ENCODE peak calls at places on chromosome 4, in five cellular contexts. B, D, L, C and U are unnamed samples.

GRCh38 chr4:36243355-36244256 is 708 bp downstream of the ARAP2 start:
- DNase-seq in B (no peak), D (no peak), L (no peak), C (no peak), U (no peak)

GRCh38 chr4:145735330-145735638 is 55.3 kb downstream of the C4orf51 start:
- DNase-seq in B (no peak), D (no peak), L (peak; percentile 47), C (no peak), U (no peak)

GRCh38 chr4:147546341-147546740 is 65.4 kb downstream of the EDNRA start:
- DNase-seq in B (no peak), D (no peak), L (no peak), C (no peak), U (no peak)

GRCh38 chr4:102263024-102263787 is 82.1 kb downstream of the SLC39A8 start:
- DNase-seq in B (no peak), D (no peak), L (peak; percentile 41), C (no peak), U (peak; percentile 51)

GRCh38 chr4:70721747-70722146 is at the start of gene RUFY3:
- DNase-seq in B (no peak), D (no peak), L (no peak), C (no peak), U (no peak)

GRCh38 chr4:185134176-185134869 is 8.7 kb upstream of the SLC25A4 start:
- DNase-seq in B (no peak), D (no peak), L (peak; percentile 42), C (peak; percentile 40), U (peak; percentile 59)

GRCh38 chr4:10226756-10227155 is 110.2 kb upstream of the WDR1 start:
- DNase-seq in B (no peak), D (no peak), L (no peak), C (no peak), U (no peak)

GRCh38 chr4:1250921-1251772 is 2.2 kb upstream of the CTBP1 start:
- DNase-seq in B (no peak), D (no peak), L (no peak), C (no peak), U (no peak)

GRCh38 chr4:184401397-184402171 is 72.8 kb downstream of the IRF2 start:
- DNase-seq in B (no peak), D (no peak), L (no peak), C (no peak), U (no peak)

GRCh38 chr4:72770708-72771107 is 201.7 kb upstream of the ADAMTS3 start:
- DNase-seq in B (no peak), D (no peak), L (no peak), C (no peak), U (no peak)

GRCh38 chr4:150493846-150494245 is 88.1 kb upstream of the MAB21L2 start:
- DNase-seq in B (no peak), D (no peak), L (no peak), C (no peak), U (no peak)

GRCh38 chr4:174873931-174874330 is 44.2 kb upstream of the ADAM29 start:
- DNase-seq in B (peak; percentile 25), D (no peak), L (no peak), C (peak; percentile 18), U (peak; percentile 4)

GRCh38 chr4:121784975-121785374 is 16.1 kb upstream of the EXOSC9 start:
- DNase-seq in B (no peak), D (no peak), L (no peak), C (no peak), U (no peak)

GRCh38 chr4:152537881-152538280 is 2.0 kb upstream of the FBXW7 start:
- DNase-seq in B (no peak), D (no peak), L (no peak), C (no peak), U (no peak)

GRCh38 chr4:111362891-111363290 is 740.0 kb upstream of the PITX2 start:
- DNase-seq in B (no peak), D (no peak), L (no peak), C (no peak), U (no peak)

GRCh38 chr4:187309456-187309855 is 585.8 kb upstream of the FAT1 start:
- DNase-seq in B (no peak), D (no peak), L (no peak), C (no peak), U (no peak)

GRCh38 chr4:99816611-99817309 is at the start of gene DAPP1:
- DNase-seq in B (peak; percentile 94), D (no peak), L (no peak), C (no peak), U (no peak)

GRCh38 chr4:152700151-152700550 is 20.4 kb upstream of the TMEM154 start:
- DNase-seq in B (no peak), D (no peak), L (no peak), C (no peak), U (no peak)

GRCh38 chr4:54837576-54838140 is 179.9 kb downstream of the KIT start:
- DNase-seq in B (no peak), D (no peak), L (no peak), C (no peak), U (no peak)

GRCh38 chr4:139606600-139607301 is 50.7 kb upstream of the SETD7 start:
- DNase-seq in B (no peak), D (no peak), L (no peak), C (peak; percentile 22), U (no peak)

GRCh38 chr4:40515398-40516293 is 114.0 kb downstream of the RBM47 start:
- DNase-seq in B (peak; percentile 95), D (no peak), L (peak; percentile 64), C (peak; percentile 81), U (no peak)

GRCh38 chr4:47650584-47651130 is 165.6 kb downstream of the ATP10D start:
- DNase-seq in B (no peak), D (no peak), L (no peak), C (no peak), U (no peak)

GRCh38 chr4:187422655-187423054 is 572.9 kb upstream of the ZFP42 start:
- DNase-seq in B (no peak), D (no peak), L (no peak), C (no peak), U (no peak)

DNA sequence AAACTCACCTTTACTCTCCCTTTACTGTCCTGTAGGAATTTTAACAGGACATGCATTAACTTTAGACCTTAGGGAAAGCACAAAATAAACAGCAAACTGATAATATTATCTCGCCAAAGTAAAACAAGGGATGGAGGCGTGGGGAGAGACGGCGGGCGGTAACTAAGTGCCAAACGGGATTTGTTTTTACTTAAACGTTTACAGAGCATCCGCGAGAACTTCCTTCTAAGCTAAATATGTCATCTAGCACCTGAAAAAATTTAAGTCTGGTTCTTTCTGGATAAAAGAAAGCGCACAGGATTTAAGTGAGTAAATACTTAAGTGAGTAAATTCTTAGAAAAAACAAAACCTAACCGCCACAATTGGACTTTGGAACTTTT is 108.5 kb downstream of the SPRY1 start:
- DNase-seq in B (no peak), D (no peak), L (peak; percentile 76), C (no peak), U (no peak)
- TF ChIP-seq SP1 in B (no peak), D (no peak), L (no peak), C (no peak), U (no peak)

GRCh38 chr4:125268065-125268755 is 46.5 kb upstream of the FAT4 start:
- DNase-seq in B (no peak), D (no peak), L (no peak), C (no peak), U (no peak)

GRCh38 chr4:125262079-125262478 is 52.7 kb upstream of the FAT4 start:
- DNase-seq in B (no peak), D (no peak), L (no peak), C (no peak), U (no peak)

GRCh38 chr4:125266901-125267601 is 47.7 kb upstream of the FAT4 start:
- DNase-seq in B (no peak), D (no peak), L (no peak), C (no peak), U (no peak)

GRCh38 chr4:125265846-125266245 is 48.9 kb upstream of the FAT4 start:
- DNase-seq in B (no peak), D (no peak), L (no peak), C (no peak), U (no peak)
- H2AFZ ChIP-seq in B (no peak overlapping the region), D (no peak overlapping the region), L (no peak overlapping the region), C (no peak overlapping the region), U (no peak overlapping the region)

DNA sequence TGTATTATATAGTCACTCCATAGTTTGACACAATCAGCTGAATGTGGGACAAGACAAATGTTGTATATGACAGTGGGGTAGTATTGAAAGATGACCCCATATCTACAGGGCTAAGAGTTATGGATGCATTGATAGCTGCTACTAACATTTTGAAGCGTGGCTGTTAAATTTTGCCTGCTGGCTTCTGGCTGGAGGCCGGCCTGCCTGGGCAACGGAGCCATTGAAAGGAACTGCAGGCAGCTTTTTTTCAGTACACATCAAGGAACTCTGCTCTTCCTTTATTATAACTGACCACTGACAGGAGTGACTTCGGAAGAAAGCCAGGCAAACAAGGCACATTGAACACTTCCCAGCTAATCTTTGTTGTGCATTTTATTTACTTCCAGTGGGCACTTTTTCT is 76.1 kb upstream of the TMEM33 start:
- DNase-seq in B (no peak), D (no peak), L (no peak), C (no peak), U (no peak)
- TF ChIP-seq SP1 in B (no peak), D (no peak), L (no peak), C (no peak), U (no peak)

GRCh38 chr4:39062499-39062898 is 467 bp downstream of the KLHL5 start:
- DNase-seq in B (no peak), D (no peak), L (no peak), C (no peak), U (no peak)
- H2AFZ ChIP-seq in B (no peak overlapping the region), D (no peak overlapping the region), L (no peak overlapping the region), C (no peak overlapping the region), U (no peak overlapping the region)

GRCh38 chr4:13036841-13037240 is 447.3 kb downstream of the RAB28 start:
- DNase-seq in B (no peak), D (no peak), L (no peak), C (no peak), U (no peak)
- TF ChIP-seq SP1 in B (no peak), D (no peak), L (no peak), C (no peak), U (no peak)

GRCh38 chr4:156321203-156321602 is 367.5 kb upstream of the CTSO start:
- DNase-seq in B (no peak), D (no peak), L (no peak), C (no peak), U (no peak)

DNA sequence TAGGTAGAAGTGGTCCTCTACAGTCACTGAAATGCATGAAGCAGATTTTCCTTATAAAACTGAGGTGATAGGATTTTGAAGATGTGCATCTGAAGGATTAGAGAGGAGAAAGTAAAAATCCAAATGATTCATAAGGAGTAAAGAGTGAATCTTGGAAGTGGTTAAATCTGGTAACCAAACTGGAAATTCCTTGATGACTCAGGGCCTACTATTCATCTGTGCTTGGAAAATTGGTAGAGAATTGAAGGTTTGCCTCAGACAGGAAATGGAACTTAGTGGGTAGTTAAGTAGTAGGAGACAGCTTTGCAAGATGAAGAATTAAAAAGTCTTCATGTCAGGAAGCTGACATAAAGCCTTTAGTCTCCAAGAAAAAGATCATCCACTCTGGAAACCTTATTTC is 368.9 kb upstream of the CTSO start:
- DNase-seq in B (no peak), D (no peak), L (no peak), C (no peak), U (peak; percentile 4)
- H2AFZ ChIP-seq in B (no peak overlapping the region), D (peak overlapping the region; percentile 25), L (no peak overlapping the region), C (no peak overlapping the region), U (peak overlapping the region; percentile 76)

GRCh38 chr4:89834486-89835209 is 2.3 kb downstream of the SNCA start:
- DNase-seq in B (no peak), D (no peak), L (no peak), C (no peak), U (no peak)

GRCh38 chr4:89835413-89835812 is 1.5 kb downstream of the SNCA start:
- DNase-seq in B (no peak), D (no peak), L (no peak), C (no peak), U (no peak)

GRCh38 chr4:89829470-89830138 is 7.4 kb downstream of the SNCA start:
- DNase-seq in B (peak; percentile 27), D (no peak), L (peak; percentile 20), C (no peak), U (no peak)
- TF ChIP-seq SP1 in B (no peak), D (no peak), L (no peak), C (no peak), U (no peak)